ENCODE peak calls at places on chromosomes 1 and 21, in four cellular contexts. U is IMR-90, X is activated gamma-delta T cell treated with Interleukin-2 at 50 U/mL for 16 hours, K is T-helper 17 cell. C is an unnamed sample.

GRCh38 chr1:117347907-117348306 is 19.3 kb upstream of the MAN1A2 start:
- DNase-seq in U (no peak), X (no peak), K (no peak), C (no peak)

GRCh38 chr1:2466270-2466665 is 9.8 kb upstream of the PLCH2 start:
- DNase-seq in U (no peak), X (no peak), K (no peak), C (no peak)

GRCh38 chr1:71660417-71660816 is 579.6 kb upstream of the ZRANB2 start:
- DNase-seq in U (peak), X (no peak), K (no peak), C (no peak)

GRCh38 chr21:36322083-36322424 is 2.1 kb downstream of the MORC3 start:
- DNase-seq in U (no peak), X (no peak), K (no peak), C (no peak)

GRCh38 chr1:66539491-66539890 is 5.5 kb downstream of the SGIP1 start:
- DNase-seq in U (no peak), X (no peak), K (no peak), C (no peak)

GRCh38 chr21:14675774-14676530 is 129.8 kb upstream of the SAMSN1 start:
- DNase-seq in U (no peak), X (peak), K (no peak), C (no peak)

GRCh38 chr1:59976194-59977074 is 49.9 kb upstream of the CYP2J2 start:
- DNase-seq in U (peak), X (peak), K (peak), C (peak)

GRCh38 chr1:43872280-43872679 is 61.3 kb upstream of the ARTN start:
- DNase-seq in U (no peak), X (no peak), K (no peak), C (peak)

GRCh38 chr1:54095543-54096286 is 42.3 kb downstream of the TCEANC2 start:
- DNase-seq in U (no peak), X (no peak), K (no peak), C (peak)

GRCh38 chr1:155322953-155323728 is 2.4 kb downstream of the RUSC1 start:
- DNase-seq in U (peak), X (peak), K (peak), C (peak)

GRCh38 chr1:205270764-205271163 is 43.0 kb downstream of the TMCC2 start:
- DNase-seq in U (peak), X (no peak), K (no peak), C (no peak)

GRCh38 chr1:14955402-14955801 is 198.1 kb upstream of the TMEM51 start:
- DNase-seq in U (no peak), X (no peak), K (no peak), C (no peak)

GRCh38 chr1:27643626-27644368 is 8.8 kb upstream of the FGR start:
- DNase-seq in U (peak), X (peak), K (peak), C (no peak)

GRCh38 chr1:86460998-86461397 is 7.7 kb upstream of the CLCA1 start:
- DNase-seq in U (no peak), X (no peak), K (no peak), C (no peak)

GRCh38 chr1:94418664-94419655 is 771 bp downstream of the ABCD3 start:
- DNase-seq in U (peak), X (no peak), K (no peak), C (no peak)

GRCh38 chr1:112074711-112075110 is 85.2 kb upstream of the KCND3 start:
- DNase-seq in U (no peak), X (no peak), K (no peak), C (no peak)

GRCh38 chr1:68231627-68232303 is 558 bp downstream of the WLS start:
- DNase-seq in U (peak), X (no peak), K (no peak), C (no peak)

GRCh38 chr1:209645574-209646452 is 6.4 kb downstream of the LAMB3 start:
- DNase-seq in U (no peak), X (no peak), K (no peak), C (no peak)

GRCh38 chr1:227759345-227760300 is 24.4 kb downstream of the SNAP47 start:
- DNase-seq in U (peak), X (no peak), K (no peak), C (no peak)

C was measured in HL-60.